ENCODE peak calls at places on chromosomes 16 and 17, in five cellular contexts. E is HepG2, J is K562, R is upper lobe of left lung, W is GM12878. T is an unnamed sample.

GRCh38 chr17:81193051-81193410 is 27.0 kb upstream of the AATK start:
- ATAC-seq in E (no peak), J (no peak), R (no peak), W (no peak), T (no peak)

GRCh38 chr17:51147641-51148040 is 5.7 kb upstream of the NME1 start:
- ATAC-seq in E (no peak), J (no peak), R (no peak), W (peak), T (no peak)

GRCh38 chr16:2205967-2206313 is 686 bp downstream of the MLST8 start:
- ATAC-seq in E (peak), J (peak), R (peak), W (peak), T (peak)

GRCh38 chr17:61208301-61209098 is 191.1 kb upstream of the TBX2 start:
- ATAC-seq in E (peak), J (no peak), R (peak), W (no peak), T (peak)

GRCh38 chr17:17741346-17742023 is 60.2 kb downstream of the RAI1 start:
- ATAC-seq in E (no peak), J (no peak), R (peak), W (no peak), T (peak)

GRCh38 chr17:19660219-19660870 is 11.8 kb downstream of the ALDH3A2 start:
- ATAC-seq in E (peak), J (no peak), R (no peak), W (no peak), T (no peak)

GRCh38 chr17:31510273-31511175 is 119.0 kb downstream of the RAB11FIP4 start:
- ATAC-seq in E (no peak), J (no peak), R (no peak), W (no peak), T (no peak)

GRCh38 chr17:76051071-76051467 is 21.2 kb downstream of the SRP68 start:
- ATAC-seq in E (no peak), J (no peak), R (no peak), W (no peak), T (no peak)

GRCh38 chr17:74037320-74037719 is 166.2 kb upstream of the RPL38 start:
- ATAC-seq in E (no peak), J (peak), R (no peak), W (no peak), T (no peak)

GRCh38 chr17:67855504-67856324 is 30.4 kb downstream of the BPTF start:
- ATAC-seq in E (no peak), J (peak), R (peak), W (peak), T (no peak)

GRCh38 chr17:79991924-79992656 is 43.6 kb downstream of the TBC1D16 start:
- ATAC-seq in E (peak), J (peak), R (peak), W (peak), T (peak)

DNA sequence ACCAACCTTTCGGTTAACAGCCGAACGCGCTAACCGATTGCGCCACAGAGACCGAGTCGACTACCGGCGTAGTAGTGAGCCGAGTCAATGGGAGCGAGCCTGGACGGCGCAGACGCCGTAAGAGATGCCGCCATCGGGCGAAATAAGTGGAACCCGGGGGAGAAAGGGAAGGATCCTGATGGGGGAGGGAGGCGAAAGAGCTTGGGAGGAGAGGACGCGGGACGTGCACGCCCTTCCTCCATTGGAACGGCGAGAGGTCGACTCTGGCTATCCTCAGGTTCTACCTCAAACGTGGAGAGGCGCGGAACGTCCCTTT is 780 bp upstream of the PSMB3 start:
- ATAC-seq in E (peak), J (peak), R (peak), W (peak), T (peak)
- TF ChIP-seq POLR2AphosphoS5 in E (no peak), J (peak), R (peak), W (peak), T (no peak)

GRCh38 chr17:32517982-32518381 is 31.2 kb downstream of the CDK5R1 start:
- ATAC-seq in E (no peak), J (no peak), R (no peak), W (no peak), T (no peak)

GRCh38 chr17:32516940-32517711 is 30.3 kb downstream of the CDK5R1 start:
- ATAC-seq in E (no peak), J (no peak), R (no peak), W (peak), T (no peak)

GRCh38 chr17:32520737-32521399 is 34.1 kb downstream of the CDK5R1 start:
- ATAC-seq in E (no peak), J (no peak), R (no peak), W (no peak), T (no peak)

GRCh38 chr17:32518856-32519768 is 32.3 kb downstream of the CDK5R1 start:
- ATAC-seq in E (no peak), J (no peak), R (peak), W (peak), T (peak)

GRCh38 chr17:32519769-32520701 is 33.2 kb downstream of the CDK5R1 start:
- ATAC-seq in E (peak), J (no peak), R (peak), W (peak), T (no peak)
- TF ChIP-seq EP300 in E (no peak), J (no peak), R (no peak), W (peak), T (no peak)

GRCh38 chr17:866568-867087 is 84.5 kb downstream of the MRM3 start:
- ATAC-seq in E (no peak), J (no peak), R (no peak), W (no peak), T (no peak)

GRCh38 chr17:861364-861763 is 79.2 kb downstream of the MRM3 start:
- ATAC-seq in E (no peak), J (no peak), R (peak), W (no peak), T (peak)

GRCh38 chr17:862584-862983 is 80.4 kb downstream of the MRM3 start:
- ATAC-seq in E (no peak), J (no peak), R (no peak), W (no peak), T (no peak)

GRCh38 chr17:864315-864714 is 82.2 kb downstream of the MRM3 start:
- ATAC-seq in E (no peak), J (no peak), R (no peak), W (no peak), T (no peak)

DNA sequence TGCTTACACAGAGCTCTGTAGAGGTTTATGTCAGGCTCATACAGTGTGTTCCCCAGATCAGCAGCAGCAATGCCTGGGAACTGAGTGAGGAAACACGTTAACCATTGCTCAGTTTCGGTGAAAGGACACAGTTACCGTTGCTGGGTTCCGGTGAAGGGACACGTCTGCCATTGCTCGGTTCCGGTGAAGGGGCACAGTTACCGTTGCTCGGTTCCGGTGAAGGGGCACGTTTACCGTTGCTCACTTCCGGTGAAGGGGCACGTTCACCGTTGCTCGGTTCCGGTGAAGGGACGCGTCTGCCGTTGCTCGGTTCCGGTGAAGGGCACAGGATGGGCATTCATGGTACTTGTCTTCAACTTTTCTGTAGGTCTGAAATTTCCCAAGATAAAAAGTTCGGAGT is 81.7 kb downstream of the MRM3 start:
- ATAC-seq in E (no peak), J (no peak), R (no peak), W (no peak), T (no peak)
- H3K4me3 ChIP-seq in E (no peak), J (no peak), R (no peak), W (no peak), T (no peak)

GRCh38 chr16:27514806-27515205 is 34.9 kb downstream of the GTF3C1 start:
- ATAC-seq in E (no peak), J (no peak), R (no peak), W (no peak), T (no peak)
- TF ChIP-seq POLR2AphosphoS5 in E (no peak), J (no peak), R (no peak), W (no peak), T (peak)

GRCh38 chr16:67039260-67040020 is 10.5 kb downstream of the CBFB start:
- ATAC-seq in E (no peak), J (no peak), R (no peak), W (peak), T (no peak)
- TF ChIP-seq EP300 in E (no peak), J (no peak), R (no peak), W (no peak), T (no peak)

GRCh38 chr17:78972507-78973105 is 7.1 kb downstream of the LGALS3BP start:
- ATAC-seq in E (peak), J (no peak), R (no peak), W (no peak), T (no peak)

GRCh38 chr17:78973792-78974520 is 5.8 kb downstream of the LGALS3BP start:
- ATAC-seq in E (no peak), J (no peak), R (no peak), W (no peak), T (no peak)

GRCh38 chr17:78973196-78973595 is 6.5 kb downstream of the LGALS3BP start:
- ATAC-seq in E (peak), J (no peak), R (no peak), W (no peak), T (no peak)

GRCh38 chr17:78976907-78977680 is 2.6 kb downstream of the LGALS3BP start:
- ATAC-seq in E (no peak), J (no peak), R (no peak), W (peak), T (no peak)

GRCh38 chr17:78974635-78975591 is 4.8 kb downstream of the LGALS3BP start:
- ATAC-seq in E (no peak), J (peak), R (peak), W (no peak), T (peak)
- H3K4me3 ChIP-seq in E (no peak), J (no peak), R (no peak), W (no peak), T (peak)

DNA sequence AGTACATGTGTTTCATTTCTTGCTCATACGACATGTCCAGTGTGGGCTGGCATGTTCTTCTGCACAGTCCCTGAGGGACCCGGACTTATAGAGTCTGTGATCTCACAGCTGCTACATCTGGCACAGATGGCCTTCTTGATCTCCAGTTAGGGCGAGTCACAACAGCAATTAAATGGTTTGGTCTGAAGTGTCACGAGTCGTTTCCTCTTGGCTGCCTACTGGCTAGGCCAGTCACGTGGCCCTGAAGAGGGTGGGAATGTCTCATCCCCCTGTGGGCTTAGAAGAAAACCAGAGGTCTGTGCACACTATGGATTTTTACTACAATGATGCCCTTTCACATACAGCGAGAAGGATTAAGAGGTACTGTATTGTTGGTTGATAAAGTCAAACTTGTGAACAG is 443.6 kb downstream of the WWOX start:
- ATAC-seq in E (no peak), J (no peak), R (no peak), W (no peak), T (no peak)
- TF ChIP-seq POLR2AphosphoS5 in E (no peak), J (no peak), R (no peak), W (no peak), T (no peak)

DNA sequence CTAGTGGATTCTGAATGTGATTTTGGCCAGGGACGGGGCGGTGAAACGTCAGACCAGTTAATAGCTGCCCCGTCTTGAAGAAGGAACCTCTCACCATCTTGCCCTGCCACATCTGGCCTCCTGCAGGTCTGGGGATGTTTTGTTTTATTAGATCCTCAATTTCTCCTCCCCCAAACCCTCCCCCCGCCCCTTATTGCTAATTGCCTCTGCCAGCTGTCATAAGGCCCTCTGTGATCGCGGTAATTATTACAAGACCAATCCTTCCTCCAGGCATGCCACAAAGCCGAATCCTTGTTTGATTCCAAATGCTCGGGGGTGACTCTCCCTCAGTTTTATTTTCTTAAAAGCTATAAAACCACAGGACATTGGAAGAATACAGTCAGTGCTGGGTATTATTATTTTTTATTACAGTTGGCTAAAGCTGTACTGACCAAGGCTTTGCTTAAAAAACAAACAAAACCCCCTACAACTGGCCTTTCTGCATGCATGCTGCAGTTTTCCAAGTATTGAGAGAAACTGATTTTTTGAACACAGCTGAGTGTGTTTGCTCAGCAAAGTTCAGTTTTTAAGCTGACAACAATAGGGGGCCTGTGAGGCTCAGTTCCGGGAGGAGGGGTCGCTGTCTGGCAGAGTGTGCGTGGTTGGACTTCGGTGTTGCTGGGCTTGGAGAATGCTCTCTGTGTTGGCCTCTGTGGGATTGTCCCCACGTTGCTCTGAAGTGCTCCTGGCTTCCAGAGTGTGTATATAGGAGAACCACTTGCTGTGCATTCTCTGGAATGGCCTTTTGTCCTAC is 1.7 kb downstream of the KSR1 start:
- ATAC-seq in E (peak), J (no peak), R (no peak), W (peak), T (no peak)
- TF ChIP-seq EP300 in E (peak), J (no peak), R (no peak), W (no peak), T (no peak)

DNA sequence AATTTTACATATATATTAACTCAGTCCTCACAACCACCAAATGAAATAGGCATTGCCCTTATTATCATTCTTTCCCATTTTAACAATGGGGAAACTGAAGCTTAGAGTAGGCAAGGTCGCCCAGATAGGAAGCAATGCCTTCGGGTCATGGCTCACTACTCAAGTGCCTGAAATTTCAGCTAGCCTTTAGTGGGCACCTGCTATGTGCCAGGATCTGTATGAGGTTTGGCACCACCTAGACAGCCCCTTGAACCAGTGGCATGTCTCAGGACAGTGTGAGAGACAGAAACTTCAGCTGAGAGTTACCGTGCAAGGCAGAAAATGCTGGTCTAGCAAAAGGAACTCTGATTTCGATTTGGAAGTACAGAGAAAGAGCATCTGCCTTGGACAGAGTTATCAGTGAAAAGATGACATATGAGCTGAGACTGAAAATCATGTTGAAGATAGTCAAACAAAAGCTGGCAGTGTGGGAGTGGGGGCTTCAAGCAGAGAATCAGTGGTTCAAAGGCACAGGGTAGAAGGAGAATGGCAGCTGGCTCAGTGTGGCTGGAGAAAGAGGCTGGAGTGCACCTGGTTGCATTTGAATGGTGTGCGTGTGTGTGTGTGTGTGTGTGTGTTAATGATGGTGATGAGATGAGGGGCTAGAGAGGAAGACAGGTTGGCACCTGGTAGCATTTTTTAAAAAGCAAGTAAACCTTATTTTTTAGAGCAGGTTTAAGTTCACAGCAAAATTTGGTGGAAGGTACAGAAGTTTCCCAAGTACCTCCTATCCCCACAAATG is 29.1 kb downstream of the CDH13 start:
- ATAC-seq in E (no peak), J (no peak), R (no peak), W (no peak), T (no peak)
- H3K4me3 ChIP-seq in E (no peak), J (no peak), R (no peak), W (no peak), T (no peak)

GRCh38 chr17:65022137-65022536 is 34.4 kb downstream of the GNA13 start:
- ATAC-seq in E (no peak), J (no peak), R (no peak), W (no peak), T (no peak)

GRCh38 chr17:65022751-65023421 is 33.7 kb downstream of the GNA13 start:
- ATAC-seq in E (no peak), J (no peak), R (no peak), W (peak), T (no peak)

GRCh38 chr17:65025288-65025687 is 31.3 kb downstream of the GNA13 start:
- ATAC-seq in E (no peak), J (no peak), R (no peak), W (no peak), T (no peak)

GRCh38 chr17:65020284-65020683 is 36.3 kb downstream of the GNA13 start:
- ATAC-seq in E (no peak), J (no peak), R (peak), W (no peak), T (peak)

GRCh38 chr17:65023791-65024190 is 32.7 kb downstream of the GNA13 start:
- ATAC-seq in E (no peak), J (no peak), R (no peak), W (peak), T (no peak)
- TF ChIP-seq POLR2AphosphoS5 in E (no peak), J (no peak), R (no peak), W (no peak), T (no peak)